ENCODE peak calls at places on chromosomes 16 and 17, in six cellular contexts. T is neural progenitor cell, L is GM23338, U is OCI-LY7, O is hepatocyte, G is SK-N-SH. V is an unnamed sample.

GRCh38 chr16:57306676-57307341 is 22.3 kb upstream of the PLLP start:
- DNase-seq in T (no peak), L (no peak), U (no peak), O (no peak), G (no peak), V (no peak)

GRCh38 chr16:88645941-88646340 is 4.9 kb downstream of the CYBA start:
- DNase-seq in T (no peak), L (no peak), U (no peak), O (no peak), G (no peak), V (no peak)

GRCh38 chr17:231966-232807 is 50.7 kb upstream of the DOC2B start:
- DNase-seq in T (no peak), L (no peak), U (peak; percentile 92), O (no peak), G (peak; percentile 54), V (no peak)

GRCh38 chr16:7313170-7313569 is 19.5 kb upstream of the RBFOX1 start:
- DNase-seq in T (peak; percentile 50), L (peak; percentile 59), U (peak; percentile 1), O (peak; percentile 59), G (peak; percentile 43), V (peak; percentile 7)

GRCh38 chr17:63911657-63912100 is 621 bp upstream of the CSHL1 start:
- DNase-seq in T (peak; percentile 59), L (peak; percentile 74), U (peak; percentile 62), O (peak; percentile 48), G (peak; percentile 88), V (peak; percentile 52)

GRCh38 chr17:48577946-48578615 is at the start of gene HOXB4:
- DNase-seq in T (peak; percentile 74), L (peak; percentile 85), U (peak; percentile 85), O (peak; percentile 76), G (no peak), V (peak; percentile 90)

GRCh38 chr16:48113471-48113870 is 42.3 kb downstream of the ABCC12 start:
- DNase-seq in T (peak; percentile 29), L (peak; percentile 51), U (no peak), O (peak; percentile 23), G (peak; percentile 33), V (no peak)

GRCh38 chr16:80027007-80027965 is 426.7 kb upstream of the MAF start:
- DNase-seq in T (no peak), L (peak; percentile 35), U (no peak), O (peak; percentile 94), G (no peak), V (peak; percentile 88)

GRCh38 chr16:1296688-1297412 is 12.6 kb upstream of the UBE2I start:
- DNase-seq in T (no peak), L (no peak), U (peak; percentile 60), O (peak; percentile 80), G (no peak), V (peak; percentile 84)

GRCh38 chr17:62950067-62950466 is 16.0 kb upstream of the TANC2 start:
- DNase-seq in T (no peak), L (no peak), U (no peak), O (peak; percentile 56), G (no peak), V (peak; percentile 69)

GRCh38 chr16:14455577-14455976 is 174.5 kb downstream of the PARN start:
- DNase-seq in T (no peak), L (peak; percentile 38), U (no peak), O (peak; percentile 54), G (no peak), V (peak; percentile 21)

GRCh38 chr16:68893710-68894705 is 50.7 kb downstream of the TANGO6 start:
- DNase-seq in T (peak; percentile 68), L (peak; percentile 56), U (no peak), O (peak; percentile 80), G (no peak), V (peak; percentile 14)

GRCh38 chr17:4898351-4898750 is 985 bp upstream of the C17orf107 start:
- DNase-seq in T (no peak), L (no peak), U (no peak), O (no peak), G (no peak), V (no peak)

GRCh38 chr17:55421179-55421934 is at the start of gene MMD:
- DNase-seq in T (no peak), L (peak; percentile 51), U (peak; percentile 17), O (peak; percentile 69), G (peak; percentile 86), V (peak; percentile 33)

GRCh38 chr17:49002331-49002730 is 5.1 kb downstream of the IGF2BP1 start:
- DNase-seq in T (no peak), L (no peak), U (no peak), O (peak; percentile 1), G (no peak), V (no peak)

GRCh38 chr16:64153718-64154117 is 968.1 kb downstream of the CDH11 start:
- DNase-seq in T (no peak), L (no peak), U (no peak), O (no peak), G (no peak), V (peak; percentile 84)

GRCh38 chr16:81650281-81650680 is 128.8 kb upstream of the PLCG2 start:
- DNase-seq in T (no peak), L (no peak), U (no peak), O (no peak), G (no peak), V (no peak)

GRCh38 chr17:45722161-45722560 is 62.0 kb upstream of the CRHR1 start:
- DNase-seq in T (peak; percentile 83), L (peak; percentile 77), U (no peak), O (peak; percentile 23), G (peak; percentile 76), V (peak; percentile 12)

GRCh38 chr16:50578147-50578546 is 30.0 kb downstream of the NKD1 start:
- DNase-seq in T (no peak), L (no peak), U (no peak), O (no peak), G (no peak), V (no peak)

GRCh38 chr17:37043201-37043600 is 94.4 kb downstream of the AATF start:
- DNase-seq in T (no peak), L (no peak), U (no peak), O (no peak), G (no peak), V (peak; percentile 27)

GRCh38 chr16:89700649-89701424 is 668 bp downstream of the SPATA2L start:
- DNase-seq in T (peak; percentile 87), L (peak; percentile 81), U (peak; percentile 65), O (peak; percentile 93), G (peak; percentile 74), V (peak; percentile 82)

GRCh38 chr17:17751489-17751995 is 70.3 kb downstream of the RAI1 start:
- DNase-seq in T (no peak), L (no peak), U (peak; percentile 54), O (no peak), G (no peak), V (peak; percentile 43)

GRCh38 chr16:50988441-50988840 is 162.6 kb downstream of the SALL1 start:
- DNase-seq in T (no peak), L (no peak), U (peak; percentile 32), O (no peak), G (no peak), V (no peak)

GRCh38 chr17:77428901-77429734 is 288.3 kb downstream of the SEC14L1 start:
- DNase-seq in T (no peak), L (no peak), U (peak; percentile 57), O (no peak), G (peak; percentile 51), V (no peak)
- TF ChIP-seq EZH2phosphoT487 in T (no peak), L (no peak), U (no peak), O (no peak), G (no peak), V (no peak)

GRCh38 chr16:53827741-53828140 is 123.8 kb downstream of the FTO start:
- DNase-seq in T (peak; percentile 91), L (peak; percentile 53), U (no peak), O (no peak), G (no peak), V (no peak)
- TF ChIP-seq EZH2phosphoT487 in T (peak; percentile 99), L (no peak), U (no peak), O (no peak), G (no peak), V (no peak)

GRCh38 chr16:4344659-4345438 is 6.3 kb downstream of the PAM16 start:
- DNase-seq in T (no peak), L (no peak), U (no peak), O (no peak), G (no peak), V (peak; percentile 57)

GRCh38 chr16:4347765-4348509 is 3.2 kb downstream of the PAM16 start:
- DNase-seq in T (no peak), L (no peak), U (no peak), O (no peak), G (no peak), V (no peak)

GRCh38 chr16:4347010-4347409 is 4.1 kb downstream of the PAM16 start:
- DNase-seq in T (no peak), L (no peak), U (no peak), O (no peak), G (no peak), V (peak; percentile 37)

GRCh38 chr16:4346205-4346781 is 4.8 kb downstream of the PAM16 start:
- DNase-seq in T (no peak), L (no peak), U (no peak), O (no peak), G (no peak), V (no peak)

DNA sequence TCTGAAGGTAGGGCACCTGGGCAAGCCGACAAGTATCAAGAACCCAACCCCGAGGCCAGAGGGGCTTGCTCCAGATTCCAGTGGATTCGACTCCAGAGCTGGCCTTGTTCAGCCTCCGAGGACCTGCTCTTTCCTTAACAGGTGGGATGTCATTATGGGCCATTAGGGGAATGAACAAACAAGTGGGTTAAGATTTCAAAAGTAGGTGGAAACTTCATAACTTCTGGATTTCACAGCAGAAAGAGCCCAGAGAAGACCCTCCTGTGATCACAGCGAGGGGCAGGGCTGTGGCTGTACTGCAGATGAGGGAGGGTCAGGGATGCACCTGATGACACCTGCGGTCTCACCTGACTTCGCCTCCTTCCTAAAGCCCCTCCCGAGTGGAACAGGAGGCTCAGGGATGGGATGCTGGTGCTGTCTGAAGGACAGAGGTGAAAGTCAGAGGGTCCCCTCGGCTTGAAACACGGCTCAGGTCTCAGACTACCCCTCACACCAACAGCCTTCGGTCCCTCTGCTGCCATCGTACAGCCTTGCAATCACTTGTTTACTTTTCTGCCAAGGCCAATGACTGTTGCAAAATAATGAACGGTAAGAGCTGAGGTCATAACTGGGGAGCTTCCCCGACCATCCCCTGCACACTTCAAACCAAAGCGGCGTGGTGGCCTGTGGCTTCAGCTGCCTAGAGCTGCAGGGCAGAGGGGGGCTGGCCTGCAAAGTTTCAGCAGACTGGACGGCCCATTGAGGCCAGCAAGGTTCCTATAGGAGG is 5.5 kb downstream of the PAM16 start:
- DNase-seq in T (no peak), L (no peak), U (no peak), O (no peak), G (no peak), V (no peak)
- TF ChIP-seq EZH2phosphoT487 in T (no peak), L (no peak), U (no peak), O (no peak), G (no peak), V (no peak)

GRCh38 chr16:4110680-4111079 is 5.6 kb downstream of the ADCY9 start:
- DNase-seq in T (no peak), L (peak; percentile 28), U (no peak), O (no peak), G (no peak), V (peak; percentile 39)

GRCh38 chr16:4110065-4110464 is 6.2 kb downstream of the ADCY9 start:
- DNase-seq in T (no peak), L (no peak), U (no peak), O (no peak), G (no peak), V (no peak)

GRCh38 chr16:4111748-4112696 is 4.2 kb downstream of the ADCY9 start:
- DNase-seq in T (no peak), L (no peak), U (no peak), O (no peak), G (no peak), V (peak; percentile 80)

GRCh38 chr16:4106516-4106915 is 9.7 kb downstream of the ADCY9 start:
- DNase-seq in T (no peak), L (no peak), U (no peak), O (no peak), G (no peak), V (no peak)

GRCh38 chr16:4109250-4109736 is 6.9 kb downstream of the ADCY9 start:
- DNase-seq in T (no peak), L (no peak), U (no peak), O (no peak), G (no peak), V (no peak)
- TF ChIP-seq EZH2phosphoT487 in T (no peak), L (no peak), U (no peak), O (no peak), G (no peak), V (no peak)

V was measured in GM23248.